ENCODE peak calls at places on chromosome 9, in five cellular contexts. K is HCT116, S is spleen, E is pancreas, I is body of pancreas. C is an unnamed sample.

GRCh38 chr9:99411479-99412100 is 189.5 kb downstream of the SEC61B start:
- DNase-seq in K (no peak), E (no peak), S (no peak), I (no peak), C (no peak)

GRCh38 chr9:109117856-109118801 is 1.6 kb downstream of the TMEM245 start:
- DNase-seq in E (peak; percentile 55), I (peak; percentile 38), K (no peak), S (no peak), C (no peak)

GRCh38 chr9:9389904-9390303 is 1222.9 kb downstream of the PTPRD start:
- DNase-seq in I (no peak), E (no peak), S (no peak), K (no peak), C (no peak)

GRCh38 chr9:134469041-134469875 is 143.0 kb downstream of the RXRA start:
- DNase-seq in K (no peak), S (no peak), E (no peak), I (no peak), C (peak; percentile 80)

GRCh38 chr9:90511711-90512110 is 130.9 kb downstream of the DIRAS2 start:
- DNase-seq in S (no peak), E (no peak), K (no peak), I (no peak), C (no peak)

GRCh38 chr9:124505006-124505900 is 1.9 kb downstream of the NR5A1 start:
- DNase-seq in E (no peak), I (no peak), S (peak; percentile 72), K (no peak), C (no peak)

GRCh38 chr9:123942542-123942941 is 12.6 kb upstream of the DENND1A start:
- DNase-seq in S (no peak), I (no peak), E (peak; percentile 13), K (no peak), C (no peak)

GRCh38 chr9:74497750-74498615 is 848 bp downstream of the RORB start:
- DNase-seq in I (peak; percentile 26), E (no peak), S (peak; percentile 77), K (no peak), C (peak; percentile 49)

GRCh38 chr9:76610009-76610352 is 151.0 kb downstream of the GCNT1 start:
- DNase-seq in I (peak; percentile 58), S (no peak), K (no peak), E (peak; percentile 57), C (peak; percentile 86)

GRCh38 chr9:25260056-25260455 is 418.2 kb downstream of the TUSC1 start:
- DNase-seq in I (no peak), S (no peak), K (no peak), E (no peak), C (no peak)

GRCh38 chr9:137114220-137114612 is 317 bp downstream of the DPP7 start:
- DNase-seq in E (no peak), K (no peak), I (no peak), S (no peak), C (no peak)

GRCh38 chr9:105385372-105385985 is 62.4 kb upstream of the FSD1L start:
- DNase-seq in E (no peak), S (no peak), I (no peak), K (no peak), C (no peak)

GRCh38 chr9:3277200-3277599 is 248.6 kb downstream of the RFX3 start:
- DNase-seq in K (no peak), S (no peak), E (no peak), I (no peak), C (no peak)

GRCh38 chr9:113973963-113974413 is 97.9 kb downstream of the ZNF618 start:
- DNase-seq in K (no peak), I (no peak), E (no peak), S (peak; percentile 50), C (no peak)

GRCh38 chr9:137275937-137276756 is 1.4 kb upstream of the TOR4A start:
- DNase-seq in I (no peak), S (peak; percentile 77), K (no peak), E (peak; percentile 15), C (peak; percentile 71)

GRCh38 chr9:114500583-114501292 is 4.5 kb downstream of the WHRN start:
- DNase-seq in K (no peak), S (no peak), E (no peak), I (no peak), C (no peak)

GRCh38 chr9:129572517-129572916 is 48.4 kb downstream of the C9orf50 start:
- DNase-seq in I (no peak), S (no peak), E (no peak), K (no peak), C (no peak)

GRCh38 chr9:100933656-100934055 is 94.9 kb upstream of the PLPPR1 start:
- DNase-seq in S (no peak), I (no peak), K (no peak), E (no peak), C (no peak)

GRCh38 chr9:138103824-138104206 is 226.2 kb downstream of the CACNA1B start:
- DNase-seq in I (no peak), K (no peak), E (no peak), S (peak; percentile 64), C (peak; percentile 64)

GRCh38 chr9:98272083-98272482 is 16.6 kb upstream of the TBC1D2 start:
- DNase-seq in E (no peak), I (no peak), S (no peak), K (no peak), C (no peak)

GRCh38 chr9:73137286-73137899 is 14.3 kb upstream of the ANXA1 start:
- DNase-seq in I (no peak), K (no peak), E (no peak), S (no peak), C (no peak)

GRCh38 chr9:125504616-125505015 is 202.4 kb downstream of the MAPKAP1 start:
- DNase-seq in E (no peak), K (no peak), S (no peak), I (no peak), C (no peak)

GRCh38 chr9:134556531-134557068 is 85.0 kb upstream of the COL5A1 start:
- DNase-seq in I (no peak), K (no peak), E (no peak), S (peak; percentile 41), C (no peak)

GRCh38 chr9:126822278-126822677 is 17.4 kb downstream of the ZBTB43 start:
- DNase-seq in K (no peak), E (no peak), S (no peak), I (no peak), C (no peak)
- H3K4me3 ChIP-seq in K (no peak overlapping the region), E (no peak overlapping the region), S (no peak overlapping the region), I (no peak overlapping the region), C (no peak overlapping the region)

GRCh38 chr9:132288371-132288770 is 66.4 kb downstream of the SETX start:
- DNase-seq in S (no peak), I (no peak), K (no peak), E (no peak), C (no peak)

GRCh38 chr9:132295181-132295580 is 59.6 kb downstream of the SETX start:
- DNase-seq in S (no peak), E (no peak), I (no peak), K (no peak), C (no peak)

GRCh38 chr9:132288956-132289355 is 65.8 kb downstream of the SETX start:
- DNase-seq in S (no peak), E (no peak), K (no peak), I (no peak), C (no peak)

GRCh38 chr9:132293145-132293721 is 61.6 kb downstream of the SETX start:
- DNase-seq in E (no peak), K (no peak), I (no peak), S (no peak), C (no peak)
- H3K27ac ChIP-seq in E (no peak overlapping the region), K (no peak overlapping the region), I (no peak overlapping the region), S (peak overlapping the region; percentile 34), C (no peak overlapping the region)

DNA sequence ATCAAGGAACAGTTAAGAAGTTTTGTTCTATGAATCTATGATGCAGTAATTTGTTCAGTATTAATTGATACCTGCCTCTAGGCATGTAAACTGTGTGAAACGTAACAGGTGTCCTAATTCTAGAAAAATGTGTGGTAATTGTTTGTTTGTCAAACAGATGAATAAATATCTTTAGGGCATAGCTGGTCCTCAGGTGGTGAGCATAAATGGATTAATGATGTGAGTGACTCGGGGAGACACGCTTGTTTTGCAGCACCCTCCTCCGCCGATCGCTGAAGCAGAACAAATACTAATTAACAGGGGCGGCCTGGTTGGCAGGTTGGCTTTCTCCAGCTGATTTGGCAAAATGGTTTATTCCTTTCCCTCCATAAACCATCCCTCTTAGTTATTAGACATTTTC is 88.8 kb downstream of the TLE4 start:
- DNase-seq in E (no peak), I (no peak), S (no peak), K (no peak), C (no peak)
- H3K4me1 ChIP-seq in E (no peaks in the 10 kb centered on the region), I (no peaks in the 10 kb centered on the region), S (peaks cover 39% of the 10 kb centered on the region), K (no peaks in the 10 kb centered on the region), C (no peaks in the 10 kb centered on the region)

GRCh38 chr9:34515959-34516358 is 6.8 kb downstream of the ENHO start:
- DNase-seq in E (no peak), K (no peak), I (no peak), S (no peak), C (no peak)

GRCh38 chr9:34512131-34513078 is 10.4 kb downstream of the ENHO start:
- DNase-seq in S (no peak), I (no peak), E (no peak), K (no peak), C (no peak)

GRCh38 chr9:34514816-34515215 is 8.0 kb downstream of the ENHO start:
- DNase-seq in I (no peak), S (no peak), E (no peak), K (no peak), C (no peak)

GRCh38 chr9:34514401-34514800 is 8.4 kb downstream of the ENHO start:
- DNase-seq in I (no peak), K (no peak), S (no peak), E (no peak), C (no peak)

GRCh38 chr9:34513567-34514214 is 9.1 kb downstream of the ENHO start:
- DNase-seq in K (no peak), E (no peak), I (no peak), S (no peak), C (no peak)
- H3K4me3 ChIP-seq in K (no peak overlapping the region), E (no peak overlapping the region), I (no peak overlapping the region), S (no peak overlapping the region), C (no peak overlapping the region)

GRCh38 chr9:96116275-96117051 is 185.5 kb downstream of the HSD17B3 start:
- DNase-seq in S (no peak), I (peak; percentile 91), K (no peak), E (peak; percentile 90), C (no peak)
- H3K27ac ChIP-seq in S (no peak overlapping the region), I (peak overlapping the region; percentile 88), K (no peak overlapping the region), E (peak overlapping the region; percentile 68), C (no peak overlapping the region)

GRCh38 chr9:89438194-89438593 is 59.7 kb downstream of the SEMA4D start:
- DNase-seq in S (no peak), I (no peak), E (no peak), K (no peak), C (no peak)
- H3K4me1 ChIP-seq in S (peaks cover 98% of the 10 kb centered on the region), I (peaks cover 16% of the 10 kb centered on the region), E (peaks cover 4% of the 10 kb centered on the region), K (peaks cover 10% of the 10 kb centered on the region), C (no peaks in the 10 kb centered on the region)

GRCh38 chr9:88571417-88571816 is 36.4 kb downstream of the NXNL2 start:
- DNase-seq in E (no peak), K (no peak), I (no peak), S (no peak), C (no peak)

GRCh38 chr9:88572684-88573083 is 37.7 kb downstream of the NXNL2 start:
- DNase-seq in S (no peak), K (no peak), E (no peak), I (no peak), C (no peak)

GRCh38 chr9:88577736-88578485 is 42.9 kb downstream of the NXNL2 start:
- DNase-seq in I (no peak), S (no peak), E (peak; percentile 11), K (no peak), C (no peak)

GRCh38 chr9:88577256-88577655 is 42.3 kb downstream of the NXNL2 start:
- DNase-seq in E (no peak), K (no peak), S (no peak), I (no peak), C (no peak)

GRCh38 chr9:88574993-88575392 is 40.0 kb downstream of the NXNL2 start:
- DNase-seq in K (no peak), I (no peak), E (no peak), S (no peak), C (no peak)
- H3K4me3 ChIP-seq in K (no peak overlapping the region), I (no peak overlapping the region), E (no peak overlapping the region), S (no peak overlapping the region), C (no peak overlapping the region)